ENCODE peak calls at places on chromosomes 16 and 17, in four cellular contexts. One of them, this sample, is unnamed. For H3K4me1, the result is how much of the 10 kb centered on the place peaks cover.

GRCh38 chr17:2179615-2180295 is 123.8 kb downstream of the SMG6 start:
- DNase-seq in stomach: peak
- DNase-seq in A549: no peak
- DNase-seq in GM12878: no peak
- DNase-seq in this sample: peak

GRCh38 chr17:57086069-57086930 is 1.3 kb downstream of the AKAP1 start:
- DNase-seq in stomach: peak
- DNase-seq in A549: peak
- DNase-seq in GM12878: no peak
- DNase-seq in this sample: no peak

GRCh38 chr17:8918811-8919210 is 46.7 kb downstream of the PIK3R5 start:
- DNase-seq in stomach: no peak
- DNase-seq in A549: no peak
- DNase-seq in GM12878: no peak
- DNase-seq in this sample: no peak

GRCh38 chr17:50283246-50283645 is 9.0 kb downstream of the TMEM92 start:
- DNase-seq in stomach: no peak
- DNase-seq in A549: no peak
- DNase-seq in GM12878: peak
- DNase-seq in this sample: no peak

GRCh38 chr16:70730944-70731343 is 45.1 kb upstream of the MTSS2 start:
- DNase-seq in stomach: no peak
- DNase-seq in A549: no peak
- DNase-seq in GM12878: no peak
- DNase-seq in this sample: no peak

GRCh38 chr17:74775409-74776043 is 619 bp downstream of the NAT9 start:
- DNase-seq in stomach: no peak
- DNase-seq in A549: no peak
- DNase-seq in GM12878: no peak
- DNase-seq in this sample: no peak

GRCh38 chr17:80005360-80006338 is 30.0 kb downstream of the TBC1D16 start:
- DNase-seq in stomach: peak
- DNase-seq in A549: peak
- DNase-seq in GM12878: no peak
- DNase-seq in this sample: no peak

GRCh38 chr16:20727181-20727580 is 14.4 kb downstream of the THUMPD1 start:
- DNase-seq in stomach: no peak
- DNase-seq in A549: no peak
- DNase-seq in GM12878: no peak
- DNase-seq in this sample: no peak

GRCh38 chr16:74291577-74292208 is 4.9 kb upstream of the PSMD7 start:
- DNase-seq in stomach: no peak
- DNase-seq in A549: no peak
- DNase-seq in GM12878: no peak
- DNase-seq in this sample: no peak

GRCh38 chr16:4316732-4317461 is 1.0 kb downstream of the GLIS2 start:
- DNase-seq in stomach: peak
- DNase-seq in A549: peak
- DNase-seq in GM12878: no peak
- DNase-seq in this sample: no peak

GRCh38 chr16:73949574-73950348 is 346.9 kb upstream of the PSMD7 start:
- DNase-seq in stomach: no peak
- DNase-seq in A549: peak
- DNase-seq in GM12878: no peak
- DNase-seq in this sample: no peak

GRCh38 chr16:86363057-86363490 is 147.3 kb upstream of the FOXF1 start:
- DNase-seq in stomach: no peak
- DNase-seq in A549: no peak
- DNase-seq in GM12878: no peak
- DNase-seq in this sample: no peak

GRCh38 chr16:22693670-22694340 is 120.2 kb upstream of the HS3ST2 start:
- DNase-seq in stomach: no peak
- DNase-seq in A549: no peak
- DNase-seq in GM12878: no peak
- DNase-seq in this sample: no peak

GRCh38 chr17:1511290-1511689 is 5.1 kb downstream of the INPP5K start:
- DNase-seq in stomach: no peak
- DNase-seq in A549: no peak
- DNase-seq in GM12878: no peak
- DNase-seq in this sample: no peak

GRCh38 chr17:66357037-66357436 is 54.6 kb downstream of the PRKCA start:
- DNase-seq in stomach: no peak
- DNase-seq in A549: no peak
- DNase-seq in GM12878: no peak
- DNase-seq in this sample: no peak

DNA sequence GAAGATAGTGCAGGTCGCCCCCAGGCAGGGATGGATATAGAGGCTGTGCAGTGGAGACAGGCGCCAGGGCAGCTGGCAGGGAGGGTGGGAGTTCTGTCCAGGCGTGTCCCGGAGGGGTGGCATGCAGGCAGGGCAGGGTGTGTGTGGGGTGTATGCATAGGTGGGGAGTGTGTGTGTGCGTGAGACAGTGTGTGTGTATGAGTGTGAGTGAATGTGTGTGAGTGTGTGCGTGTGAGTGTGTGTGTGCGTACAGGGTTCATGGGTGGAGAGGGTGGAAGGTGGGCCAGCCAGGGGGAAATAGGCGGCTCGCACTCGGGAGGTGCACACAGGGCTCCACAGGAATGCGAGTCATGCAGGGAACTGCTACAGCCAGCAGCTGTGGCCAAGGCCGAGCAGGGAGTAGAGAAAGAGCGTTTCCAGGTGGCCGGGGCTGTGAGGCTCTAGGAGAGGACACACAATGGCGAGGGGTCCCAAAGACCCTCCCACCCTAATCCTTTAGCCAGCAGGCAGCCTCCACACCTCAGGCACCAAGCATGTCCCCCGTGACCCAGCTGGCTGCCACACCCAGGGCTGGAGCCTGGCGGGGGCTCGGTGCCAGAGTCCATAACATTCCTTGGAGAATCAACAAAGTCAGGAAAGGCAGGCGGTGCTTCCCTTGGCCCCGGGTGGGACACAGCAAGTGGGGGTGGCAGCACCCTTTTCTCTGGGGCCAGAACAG is 4.6 kb downstream of the PLCD3 start:
- DNase-seq in stomach: peak
- DNase-seq in A549: peak
- DNase-seq in GM12878: no peak
- DNase-seq in this sample: peak
- H3K4me1 ChIP-seq in stomach: half or more
- H3K4me1 ChIP-seq in A549: half or more
- H3K4me1 ChIP-seq in GM12878: under half
- H3K4me1 ChIP-seq in this sample: under half

GRCh38 chr17:83154311-83155127 is 75.1 kb downstream of the METRNL start:
- DNase-seq in stomach: no peak
- DNase-seq in A549: no peak
- DNase-seq in GM12878: no peak
- DNase-seq in this sample: peak
- TF ChIP-seq POLR2A in stomach: no peak
- TF ChIP-seq POLR2A in A549: no peak
- TF ChIP-seq POLR2A in GM12878: no peak
- TF ChIP-seq POLR2A in this sample: no peak

DNA sequence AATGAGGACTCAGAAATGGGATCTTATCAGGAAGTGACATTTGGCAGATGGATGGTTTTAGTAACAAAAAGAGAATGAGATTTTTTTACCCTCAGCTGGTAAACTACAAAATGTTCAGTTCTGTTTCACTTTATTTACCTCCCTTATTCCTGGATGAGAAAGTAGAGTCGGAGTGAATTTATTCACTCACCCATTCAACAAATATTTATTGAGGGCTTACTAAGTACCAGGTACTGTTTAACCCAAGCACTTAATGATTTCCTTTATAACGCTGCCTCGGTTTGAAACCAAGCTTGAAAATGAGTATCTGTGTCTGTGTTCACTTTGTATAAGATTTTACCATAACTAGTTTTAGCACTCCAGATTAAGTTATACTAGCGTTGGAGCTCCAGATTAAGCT is 38.1 kb downstream of the CDRT15 start:
- DNase-seq in stomach: no peak
- DNase-seq in A549: no peak
- DNase-seq in GM12878: no peak
- DNase-seq in this sample: no peak
- H3K27ac ChIP-seq in stomach: no peak
- H3K27ac ChIP-seq in A549: no peak
- H3K27ac ChIP-seq in GM12878: no peak
- H3K27ac ChIP-seq in this sample: no peak

GRCh38 chr16:50591209-50591608 is 43.0 kb downstream of the NKD1 start:
- DNase-seq in stomach: no peak
- DNase-seq in A549: no peak
- DNase-seq in GM12878: no peak
- DNase-seq in this sample: no peak
- H3K4me1 ChIP-seq in stomach: under half
- H3K4me1 ChIP-seq in A549: under half
- H3K4me1 ChIP-seq in GM12878: under half
- H3K4me1 ChIP-seq in this sample: under half

DNA sequence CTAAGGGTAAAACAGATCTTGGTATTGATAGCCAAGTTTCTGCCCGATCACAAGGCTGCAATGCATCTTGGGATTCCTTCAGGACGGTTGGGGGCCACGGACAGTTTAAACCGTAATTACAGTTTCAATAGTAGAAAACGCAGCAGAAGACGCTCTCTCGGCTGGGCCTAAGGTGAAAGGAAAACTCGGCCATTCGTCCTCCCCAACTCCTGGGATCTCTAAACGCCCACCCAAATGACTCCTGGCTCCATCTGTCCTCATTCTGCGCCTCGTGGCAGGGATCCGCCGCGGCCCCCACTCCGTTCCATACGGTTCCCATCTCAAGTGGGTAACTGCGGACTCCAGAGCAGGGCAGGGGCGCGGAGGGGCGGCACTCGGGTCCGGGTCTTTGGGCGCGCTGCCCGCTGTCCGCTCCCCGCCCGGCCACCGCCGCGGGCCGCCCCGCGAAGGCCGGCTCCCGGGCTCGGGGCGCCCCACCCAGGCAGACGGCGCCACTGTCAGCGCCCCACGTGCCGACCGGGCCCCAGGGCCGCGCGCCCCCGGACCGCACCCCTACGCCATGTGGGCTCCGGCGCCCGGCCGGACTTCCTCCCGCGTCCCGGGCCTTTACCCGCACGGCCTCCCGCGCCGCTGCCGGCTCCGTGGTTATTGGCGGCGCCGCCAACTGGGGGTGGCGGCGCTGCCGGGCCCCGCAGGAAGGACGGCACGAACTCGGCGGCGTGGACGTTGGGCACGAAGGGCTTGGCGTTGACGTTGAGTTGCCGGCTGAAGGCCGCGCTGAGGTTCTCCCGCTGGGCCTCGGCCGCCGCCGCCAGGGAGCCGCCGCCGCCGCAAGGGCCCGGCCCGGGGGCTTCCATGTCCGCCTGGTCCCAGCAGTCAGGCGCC is 755 bp downstream of the GSPT1 start:
- DNase-seq in stomach: peak
- DNase-seq in A549: peak
- DNase-seq in GM12878: no peak
- DNase-seq in this sample: no peak
- TF ChIP-seq POLR2A in stomach: no peak
- TF ChIP-seq POLR2A in A549: no peak
- TF ChIP-seq POLR2A in GM12878: peak
- TF ChIP-seq POLR2A in this sample: no peak

DNA sequence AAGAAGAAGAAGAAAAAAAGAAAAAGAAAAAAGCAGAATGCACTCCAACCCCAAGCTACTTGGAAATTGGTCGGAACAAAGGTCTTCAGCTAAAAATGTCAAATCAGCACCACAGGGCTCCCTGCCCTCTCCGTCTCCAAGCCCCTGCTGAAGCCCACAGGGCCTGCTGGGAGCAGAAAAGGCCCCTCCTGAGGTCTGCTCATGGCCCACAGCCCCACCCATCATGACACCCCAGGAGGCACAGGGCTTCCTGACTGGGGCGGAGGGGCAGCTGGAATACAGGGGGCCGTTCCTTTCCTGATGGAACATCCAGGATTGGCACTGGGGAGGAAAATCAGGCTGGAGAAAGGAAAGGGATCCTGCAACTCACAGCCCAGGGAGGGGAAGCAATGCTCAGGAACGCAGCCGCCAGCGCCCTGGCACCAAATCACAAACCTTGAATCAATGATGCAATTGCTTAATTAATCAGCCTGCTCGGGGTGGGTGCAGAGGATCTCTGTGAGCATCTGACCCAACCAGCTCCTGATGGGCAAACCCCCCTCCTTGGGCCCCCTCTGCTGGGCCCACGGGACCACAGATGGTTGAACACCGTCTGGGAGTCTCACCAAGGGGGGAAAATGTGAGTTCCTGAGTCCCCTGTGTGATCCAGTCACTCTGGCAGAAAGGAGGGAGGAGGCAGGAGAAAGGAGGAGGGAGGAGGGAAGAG is 155.5 kb downstream of the ZNF423 start:
- DNase-seq in stomach: no peak
- DNase-seq in A549: no peak
- DNase-seq in GM12878: no peak
- DNase-seq in this sample: no peak
- H3K27ac ChIP-seq in stomach: peak
- H3K27ac ChIP-seq in A549: no peak
- H3K27ac ChIP-seq in GM12878: no peak
- H3K27ac ChIP-seq in this sample: peak

DNA sequence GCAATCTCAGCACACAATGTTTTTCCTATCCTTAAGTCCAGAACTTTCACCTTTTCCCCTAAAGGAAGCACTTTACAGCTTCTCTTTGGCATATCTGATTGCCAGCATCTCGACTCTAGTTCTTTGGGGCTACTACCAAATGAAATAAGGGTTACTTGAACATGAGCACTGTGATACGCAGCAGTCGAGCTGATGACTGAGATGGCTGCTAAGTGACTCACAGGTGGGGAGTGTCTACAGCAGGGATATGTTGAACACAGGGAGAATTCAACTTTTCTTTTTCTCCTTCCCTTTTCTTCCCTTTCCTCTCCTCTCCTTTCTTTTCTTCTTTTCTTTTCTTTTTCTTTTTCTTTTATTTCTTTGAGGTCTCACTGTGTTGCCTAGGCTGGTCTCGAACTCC is 334.8 kb downstream of the MAF start:
- DNase-seq in stomach: no peak
- DNase-seq in A549: no peak
- DNase-seq in GM12878: no peak
- DNase-seq in this sample: no peak
- H3K4me1 ChIP-seq in stomach: under half
- H3K4me1 ChIP-seq in A549: under half
- H3K4me1 ChIP-seq in GM12878: under half
- H3K4me1 ChIP-seq in this sample: under half

GRCh38 chr16:81315271-81316175 is 761 bp downstream of the GAN start:
- DNase-seq in stomach: peak
- DNase-seq in A549: peak
- DNase-seq in GM12878: no peak
- DNase-seq in this sample: peak
- TF ChIP-seq POLR2A in stomach: no peak
- TF ChIP-seq POLR2A in A549: no peak
- TF ChIP-seq POLR2A in GM12878: no peak
- TF ChIP-seq POLR2A in this sample: no peak